ENCODE peak calls at places on chromosome 16, in seven cellular contexts. One of them, this sample, is unnamed.

GRCh38 chr16:23855010-23855409 is 19.2 kb downstream of the PRKCB start:
- DNase-seq in CD8-positive, alpha-beta memory T cell: no peak
- DNase-seq in sigmoid colon: no peak
- DNase-seq in cardiac muscle cell: no peak
- DNase-seq in Peyer's patch: no peak
- DNase-seq in MM.1S: no peak
- DNase-seq in CD4-positive, CD25-positive, alpha-beta regulatory T cell: no peak
- DNase-seq in this sample: no peak

GRCh38 chr16:28309811-28310311 is 17.5 kb downstream of the SBK1 start:
- DNase-seq in CD8-positive, alpha-beta memory T cell: peak; percentile 95
- DNase-seq in sigmoid colon: no peak
- DNase-seq in cardiac muscle cell: no peak
- DNase-seq in Peyer's patch: peak; percentile 66
- DNase-seq in MM.1S: no peak
- DNase-seq in CD4-positive, CD25-positive, alpha-beta regulatory T cell: peak; percentile 59
- DNase-seq in this sample: peak; percentile 78

GRCh38 chr16:53052519-53053501 is at the start of gene CHD9NB:
- DNase-seq in CD8-positive, alpha-beta memory T cell: no peak
- DNase-seq in sigmoid colon: peak; percentile 51
- DNase-seq in cardiac muscle cell: no peak
- DNase-seq in Peyer's patch: peak; percentile 84
- DNase-seq in MM.1S: peak; percentile 44
- DNase-seq in CD4-positive, CD25-positive, alpha-beta regulatory T cell: no peak
- DNase-seq in this sample: no peak

GRCh38 chr16:65118866-65119265 is 3.0 kb downstream of the CDH11 start:
- DNase-seq in CD8-positive, alpha-beta memory T cell: no peak
- DNase-seq in sigmoid colon: no peak
- DNase-seq in cardiac muscle cell: no peak
- DNase-seq in Peyer's patch: no peak
- DNase-seq in MM.1S: no peak
- DNase-seq in CD4-positive, CD25-positive, alpha-beta regulatory T cell: no peak
- DNase-seq in this sample: peak; percentile 29

GRCh38 chr16:83720981-83721380 is 86.8 kb upstream of the HSBP1 start:
- DNase-seq in CD8-positive, alpha-beta memory T cell: no peak
- DNase-seq in sigmoid colon: no peak
- DNase-seq in cardiac muscle cell: no peak
- DNase-seq in Peyer's patch: no peak
- DNase-seq in MM.1S: no peak
- DNase-seq in CD4-positive, CD25-positive, alpha-beta regulatory T cell: no peak
- DNase-seq in this sample: no peak

GRCh38 chr16:54506691-54507090 is 220.1 kb upstream of the IRX3 start:
- DNase-seq in CD8-positive, alpha-beta memory T cell: no peak
- DNase-seq in sigmoid colon: no peak
- DNase-seq in cardiac muscle cell: peak; percentile 70
- DNase-seq in Peyer's patch: no peak
- DNase-seq in MM.1S: no peak
- DNase-seq in CD4-positive, CD25-positive, alpha-beta regulatory T cell: no peak
- DNase-seq in this sample: peak; percentile 57

GRCh38 chr16:65481956-65482355 is 360.1 kb upstream of the CDH11 start:
- DNase-seq in CD8-positive, alpha-beta memory T cell: no peak
- DNase-seq in sigmoid colon: no peak
- DNase-seq in cardiac muscle cell: no peak
- DNase-seq in Peyer's patch: no peak
- DNase-seq in MM.1S: no peak
- DNase-seq in CD4-positive, CD25-positive, alpha-beta regulatory T cell: no peak
- DNase-seq in this sample: no peak

GRCh38 chr16:75244225-75244792 is 7.1 kb downstream of the BCAR1 start:
- DNase-seq in CD8-positive, alpha-beta memory T cell: no peak
- DNase-seq in sigmoid colon: peak; percentile 84
- DNase-seq in cardiac muscle cell: no peak
- DNase-seq in Peyer's patch: peak; percentile 71
- DNase-seq in MM.1S: no peak
- DNase-seq in CD4-positive, CD25-positive, alpha-beta regulatory T cell: no peak
- DNase-seq in this sample: peak; percentile 86

GRCh38 chr16:31458073-31458834 is 1.0 kb upstream of the ARMC5 start:
- DNase-seq in CD8-positive, alpha-beta memory T cell: peak; percentile 80
- DNase-seq in sigmoid colon: peak; percentile 78
- DNase-seq in cardiac muscle cell: peak; percentile 50
- DNase-seq in Peyer's patch: peak; percentile 82
- DNase-seq in MM.1S: peak; percentile 81
- DNase-seq in CD4-positive, CD25-positive, alpha-beta regulatory T cell: peak; percentile 49
- DNase-seq in this sample: peak; percentile 61

GRCh38 chr16:79316004-79316458 is 284.5 kb downstream of the MAF start:
- DNase-seq in CD8-positive, alpha-beta memory T cell: no peak
- DNase-seq in sigmoid colon: no peak
- DNase-seq in cardiac muscle cell: no peak
- DNase-seq in Peyer's patch: no peak
- DNase-seq in MM.1S: no peak
- DNase-seq in CD4-positive, CD25-positive, alpha-beta regulatory T cell: no peak
- DNase-seq in this sample: no peak

GRCh38 chr16:31429314-31429713 is 1.2 kb upstream of the COX6A2 start:
- DNase-seq in CD8-positive, alpha-beta memory T cell: no peak
- DNase-seq in sigmoid colon: peak; percentile 17
- DNase-seq in cardiac muscle cell: no peak
- DNase-seq in Peyer's patch: no peak
- DNase-seq in MM.1S: no peak
- DNase-seq in CD4-positive, CD25-positive, alpha-beta regulatory T cell: no peak
- DNase-seq in this sample: no peak

GRCh38 chr16:73329363-73330306 is 281.7 kb upstream of the ZFHX3 start:
- DNase-seq in CD8-positive, alpha-beta memory T cell: no peak
- DNase-seq in sigmoid colon: no peak
- DNase-seq in cardiac muscle cell: peak; percentile 75
- DNase-seq in Peyer's patch: peak; percentile 46
- DNase-seq in MM.1S: no peak
- DNase-seq in CD4-positive, CD25-positive, alpha-beta regulatory T cell: no peak
- DNase-seq in this sample: no peak

GRCh38 chr16:1281517-1281916 is 25.6 kb downstream of the TPSD1 start:
- DNase-seq in CD8-positive, alpha-beta memory T cell: no peak
- DNase-seq in sigmoid colon: no peak
- DNase-seq in cardiac muscle cell: no peak
- DNase-seq in Peyer's patch: no peak
- DNase-seq in MM.1S: no peak
- DNase-seq in CD4-positive, CD25-positive, alpha-beta regulatory T cell: no peak
- DNase-seq in this sample: no peak

GRCh38 chr16:83200005-83200779 is 573.4 kb downstream of the CDH13 start:
- DNase-seq in CD8-positive, alpha-beta memory T cell: no peak
- DNase-seq in sigmoid colon: no peak
- DNase-seq in cardiac muscle cell: peak; percentile 28
- DNase-seq in Peyer's patch: no peak
- DNase-seq in MM.1S: no peak
- DNase-seq in CD4-positive, CD25-positive, alpha-beta regulatory T cell: no peak
- DNase-seq in this sample: peak; percentile 58

GRCh38 chr16:12901597-12902436 is at the start of gene SHISA9:
- DNase-seq in CD8-positive, alpha-beta memory T cell: no peak
- DNase-seq in sigmoid colon: no peak
- DNase-seq in cardiac muscle cell: peak; percentile 45
- DNase-seq in Peyer's patch: no peak
- DNase-seq in MM.1S: no peak
- DNase-seq in CD4-positive, CD25-positive, alpha-beta regulatory T cell: no peak
- DNase-seq in this sample: no peak

GRCh38 chr16:15507299-15507958 is 73.0 kb downstream of the BMERB1 start:
- DNase-seq in CD8-positive, alpha-beta memory T cell: no peak
- DNase-seq in sigmoid colon: no peak
- DNase-seq in cardiac muscle cell: no peak
- DNase-seq in Peyer's patch: no peak
- DNase-seq in MM.1S: no peak
- DNase-seq in CD4-positive, CD25-positive, alpha-beta regulatory T cell: no peak
- DNase-seq in this sample: no peak

GRCh38 chr16:60107467-60107866 is 1373.4 kb upstream of the GOT2 start:
- DNase-seq in CD8-positive, alpha-beta memory T cell: no peak
- DNase-seq in sigmoid colon: no peak
- DNase-seq in cardiac muscle cell: no peak
- DNase-seq in Peyer's patch: no peak
- DNase-seq in MM.1S: no peak
- DNase-seq in CD4-positive, CD25-positive, alpha-beta regulatory T cell: no peak
- DNase-seq in this sample: no peak

GRCh38 chr16:4176794-4177438 is 60.7 kb upstream of the ADCY9 start:
- DNase-seq in CD8-positive, alpha-beta memory T cell: no peak
- DNase-seq in sigmoid colon: no peak
- DNase-seq in cardiac muscle cell: no peak
- DNase-seq in Peyer's patch: peak; percentile 79
- DNase-seq in MM.1S: no peak
- DNase-seq in CD4-positive, CD25-positive, alpha-beta regulatory T cell: no peak
- DNase-seq in this sample: no peak

GRCh38 chr16:72878301-72879269 is 169.3 kb downstream of the ZFHX3 start:
- DNase-seq in CD8-positive, alpha-beta memory T cell: no peak
- DNase-seq in sigmoid colon: no peak
- DNase-seq in cardiac muscle cell: peak; percentile 45
- DNase-seq in Peyer's patch: no peak
- DNase-seq in MM.1S: no peak
- DNase-seq in CD4-positive, CD25-positive, alpha-beta regulatory T cell: no peak
- DNase-seq in this sample: peak; percentile 35

GRCh38 chr16:30186782-30187555 is 3.6 kb downstream of the CORO1A start:
- DNase-seq in CD8-positive, alpha-beta memory T cell: peak; percentile 91
- DNase-seq in sigmoid colon: peak; percentile 81
- DNase-seq in cardiac muscle cell: peak; percentile 76
- DNase-seq in Peyer's patch: peak; percentile 95
- DNase-seq in MM.1S: peak; percentile 52
- DNase-seq in CD4-positive, CD25-positive, alpha-beta regulatory T cell: peak; percentile 77
- DNase-seq in this sample: peak; percentile 77

GRCh38 chr16:29678691-29679267 is at the start of gene QPRT:
- DNase-seq in CD8-positive, alpha-beta memory T cell: no peak
- DNase-seq in sigmoid colon: peak; percentile 75
- DNase-seq in cardiac muscle cell: peak; percentile 90
- DNase-seq in Peyer's patch: peak; percentile 62
- DNase-seq in MM.1S: no peak
- DNase-seq in CD4-positive, CD25-positive, alpha-beta regulatory T cell: no peak
- DNase-seq in this sample: peak; percentile 85

GRCh38 chr16:10080031-10080772 is 102.0 kb downstream of the GRIN2A start:
- DNase-seq in CD8-positive, alpha-beta memory T cell: no peak
- DNase-seq in sigmoid colon: peak; percentile 73
- DNase-seq in cardiac muscle cell: peak; percentile 52
- DNase-seq in Peyer's patch: no peak
- DNase-seq in MM.1S: no peak
- DNase-seq in CD4-positive, CD25-positive, alpha-beta regulatory T cell: no peak
- DNase-seq in this sample: peak; percentile 76
- H3K27ac ChIP-seq in CD8-positive, alpha-beta memory T cell: no peak overlapping the region
- H3K27ac ChIP-seq in sigmoid colon: peak overlapping the region; percentile 36
- H3K27ac ChIP-seq in cardiac muscle cell: no peak overlapping the region
- H3K27ac ChIP-seq in Peyer's patch: no peak overlapping the region
- H3K27ac ChIP-seq in MM.1S: no peak overlapping the region
- H3K27ac ChIP-seq in CD4-positive, CD25-positive, alpha-beta regulatory T cell: no peak overlapping the region
- H3K27ac ChIP-seq in this sample: peak overlapping the region; percentile 79

GRCh38 chr16:2427526-2427925 is 1.7 kb upstream of the CCNF start:
- DNase-seq in CD8-positive, alpha-beta memory T cell: no peak
- DNase-seq in sigmoid colon: peak; percentile 42
- DNase-seq in cardiac muscle cell: no peak
- DNase-seq in Peyer's patch: no peak
- DNase-seq in MM.1S: no peak
- DNase-seq in CD4-positive, CD25-positive, alpha-beta regulatory T cell: no peak
- DNase-seq in this sample: no peak
- H3K4me3 ChIP-seq in CD8-positive, alpha-beta memory T cell: no peak overlapping the region
- H3K4me3 ChIP-seq in sigmoid colon: no peak overlapping the region
- H3K4me3 ChIP-seq in cardiac muscle cell: no peak overlapping the region
- H3K4me3 ChIP-seq in Peyer's patch: no peak overlapping the region
- H3K4me3 ChIP-seq in MM.1S: no peak overlapping the region
- H3K4me3 ChIP-seq in CD4-positive, CD25-positive, alpha-beta regulatory T cell: no peak overlapping the region
- H3K4me3 ChIP-seq in this sample: no peak overlapping the region

DNA sequence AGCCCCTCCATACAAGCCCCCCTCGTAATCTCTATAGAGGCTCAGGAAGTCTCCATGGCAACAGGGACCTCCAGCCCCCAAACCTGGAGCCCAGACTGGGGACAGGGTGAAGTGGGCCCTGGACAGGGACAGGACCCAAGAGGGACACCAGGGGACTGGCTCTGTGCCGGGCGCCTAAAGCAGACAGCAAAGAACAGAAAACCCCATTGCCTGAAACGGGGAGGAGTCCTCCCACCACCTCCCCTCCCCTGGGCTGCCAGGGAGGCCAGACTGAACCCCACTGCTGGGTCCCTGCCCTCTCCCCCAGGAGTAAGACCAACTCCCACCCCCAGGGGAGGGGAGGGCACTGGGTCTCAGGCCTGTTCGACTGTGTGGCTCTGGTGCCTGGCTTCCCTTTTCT is 40.7 kb downstream of the CPNE2 start:
- DNase-seq in CD8-positive, alpha-beta memory T cell: no peak
- DNase-seq in sigmoid colon: peak; percentile 64
- DNase-seq in cardiac muscle cell: no peak
- DNase-seq in Peyer's patch: no peak
- DNase-seq in MM.1S: no peak
- DNase-seq in CD4-positive, CD25-positive, alpha-beta regulatory T cell: no peak
- DNase-seq in this sample: no peak
- H3K27ac ChIP-seq in CD8-positive, alpha-beta memory T cell: no peak overlapping the region
- H3K27ac ChIP-seq in sigmoid colon: no peak overlapping the region
- H3K27ac ChIP-seq in cardiac muscle cell: no peak overlapping the region
- H3K27ac ChIP-seq in Peyer's patch: peak overlapping the region; percentile 17
- H3K27ac ChIP-seq in MM.1S: no peak overlapping the region
- H3K27ac ChIP-seq in CD4-positive, CD25-positive, alpha-beta regulatory T cell: peak overlapping the region; percentile 88
- H3K27ac ChIP-seq in this sample: no peak overlapping the region

GRCh38 chr16:86298166-86299131 is 211.9 kb upstream of the FOXF1 start:
- DNase-seq in CD8-positive, alpha-beta memory T cell: no peak
- DNase-seq in sigmoid colon: peak; percentile 87
- DNase-seq in cardiac muscle cell: no peak
- DNase-seq in Peyer's patch: no peak
- DNase-seq in MM.1S: no peak
- DNase-seq in CD4-positive, CD25-positive, alpha-beta regulatory T cell: no peak
- DNase-seq in this sample: no peak

GRCh38 chr16:86303787-86304685 is 206.3 kb upstream of the FOXF1 start:
- DNase-seq in CD8-positive, alpha-beta memory T cell: no peak
- DNase-seq in sigmoid colon: peak; percentile 92
- DNase-seq in cardiac muscle cell: no peak
- DNase-seq in Peyer's patch: peak; percentile 50
- DNase-seq in MM.1S: no peak
- DNase-seq in CD4-positive, CD25-positive, alpha-beta regulatory T cell: no peak
- DNase-seq in this sample: peak; percentile 64

GRCh38 chr16:86299882-86300490 is 210.3 kb upstream of the FOXF1 start:
- DNase-seq in CD8-positive, alpha-beta memory T cell: no peak
- DNase-seq in sigmoid colon: peak; percentile 56
- DNase-seq in cardiac muscle cell: no peak
- DNase-seq in Peyer's patch: no peak
- DNase-seq in MM.1S: no peak
- DNase-seq in CD4-positive, CD25-positive, alpha-beta regulatory T cell: no peak
- DNase-seq in this sample: no peak

GRCh38 chr16:86302710-86303109 is 207.6 kb upstream of the FOXF1 start:
- DNase-seq in CD8-positive, alpha-beta memory T cell: no peak
- DNase-seq in sigmoid colon: peak; percentile 53
- DNase-seq in cardiac muscle cell: no peak
- DNase-seq in Peyer's patch: no peak
- DNase-seq in MM.1S: no peak
- DNase-seq in CD4-positive, CD25-positive, alpha-beta regulatory T cell: no peak
- DNase-seq in this sample: no peak

DNA sequence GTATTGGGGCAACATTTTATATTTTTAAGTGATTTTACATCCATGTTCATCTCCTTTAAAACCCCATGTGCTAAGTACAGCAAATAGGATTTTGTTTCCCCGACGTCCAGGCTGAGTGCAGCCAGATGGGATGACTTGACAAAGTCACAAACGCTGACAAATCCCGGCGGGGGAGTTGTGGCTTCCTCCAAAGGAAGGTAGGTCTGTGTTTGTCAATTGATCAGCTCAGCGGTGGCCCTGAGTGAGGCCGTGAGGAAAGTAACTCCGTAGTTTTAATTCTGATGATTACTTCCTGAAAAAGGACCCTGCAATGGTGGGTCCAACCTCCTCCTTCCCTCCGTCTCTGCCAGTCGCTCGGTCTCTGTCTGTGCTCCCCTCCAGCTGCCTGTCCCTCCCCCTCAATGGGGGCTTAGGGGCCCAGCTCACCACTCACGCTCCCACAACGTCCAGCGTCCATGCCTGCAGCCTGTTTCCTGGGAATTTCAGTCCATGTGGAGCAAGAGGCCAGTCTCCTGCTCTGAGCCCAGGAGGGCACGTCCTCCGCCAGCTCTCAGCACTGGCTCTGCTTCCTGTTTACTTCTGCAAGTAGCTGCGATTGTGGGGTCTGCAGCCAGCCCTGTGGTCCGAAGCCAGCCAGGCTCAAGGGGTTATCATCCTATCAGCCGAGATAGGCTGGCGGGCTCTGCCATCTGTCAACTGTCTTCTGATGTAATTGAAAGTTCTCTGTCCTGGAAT is 209.4 kb upstream of the FOXF1 start:
- DNase-seq in CD8-positive, alpha-beta memory T cell: no peak
- DNase-seq in sigmoid colon: peak; percentile 72
- DNase-seq in cardiac muscle cell: peak; percentile 66
- DNase-seq in Peyer's patch: no peak
- DNase-seq in MM.1S: no peak
- DNase-seq in CD4-positive, CD25-positive, alpha-beta regulatory T cell: no peak
- DNase-seq in this sample: no peak
- H3K4me3 ChIP-seq in CD8-positive, alpha-beta memory T cell: no peak overlapping the region
- H3K4me3 ChIP-seq in sigmoid colon: peak overlapping the region; percentile 34
- H3K4me3 ChIP-seq in cardiac muscle cell: peak overlapping the region; percentile 4
- H3K4me3 ChIP-seq in Peyer's patch: no peak overlapping the region
- H3K4me3 ChIP-seq in MM.1S: no peak overlapping the region
- H3K4me3 ChIP-seq in CD4-positive, CD25-positive, alpha-beta regulatory T cell: no peak overlapping the region
- H3K4me3 ChIP-seq in this sample: no peak overlapping the region

This sample was measured in right cardiac atrium.